ENCODE peak calls at places on chromosomes 1 and 21, in four cellular contexts. A is fibroblast of the aortic adventitia; B is CD8-positive, alpha-beta T cell; Y is GM23338. L is an unnamed sample.

GRCh38 chr1:48093696-48094518 is 96.7 kb upstream of the TRABD2B start:
- DNase-seq in A (peak), B (peak), Y (peak), L (peak)

GRCh38 chr1:2587071-2587859 is 688 bp downstream of the PRXL2B start:
- DNase-seq in A (peak), B (no peak), Y (peak), L (no peak)

GRCh38 chr1:115595279-115596079 is 46.3 kb upstream of the VANGL1 start:
- DNase-seq in A (peak), B (peak), Y (peak), L (peak)

GRCh38 chr1:55974714-55975441 is 604.5 kb downstream of the PLPP3 start:
- DNase-seq in A (peak), B (no peak), Y (no peak), L (no peak)

GRCh38 chr1:69737527-69738176 is 169.9 kb downstream of the LRRC7 start:
- DNase-seq in A (peak), B (no peak), Y (peak), L (no peak)

GRCh38 chr1:6343506-6344405 is 49.8 kb downstream of the ACOT7 start:
- DNase-seq in A (peak), B (peak), Y (peak), L (peak)

GRCh38 chr1:4944911-4945310 is 290.5 kb downstream of the AJAP1 start:
- DNase-seq in A (no peak), B (no peak), Y (no peak), L (no peak)

GRCh38 chr21:42056996-42057689 is 14.0 kb upstream of the UMODL1 start:
- DNase-seq in A (peak), B (no peak), Y (peak), L (peak)

GRCh38 chr1:217554849-217555248 is 76.0 kb downstream of the GPATCH2 start:
- DNase-seq in A (no peak), B (no peak), Y (no peak), L (no peak)

GRCh38 chr1:10753279-10753678 is 43.2 kb downstream of the CASZ1 start:
- DNase-seq in A (no peak), B (no peak), Y (peak), L (no peak)

GRCh38 chr1:61078611-61079010 is 3.8 kb upstream of the NFIA start:
- DNase-seq in A (peak), B (no peak), Y (peak), L (no peak)

GRCh38 chr1:39508857-39509305 is 17.4 kb downstream of the BMP8A start:
- DNase-seq in A (peak), B (no peak), Y (no peak), L (no peak)

GRCh38 chr21:26147535-26147934 is 23.0 kb downstream of the APP start:
- DNase-seq in A (no peak), B (no peak), Y (no peak), L (no peak)

GRCh38 chr1:178093958-178094751 is at the start of gene RASAL2:
- DNase-seq in A (peak), B (no peak), Y (peak), L (peak)

GRCh38 chr1:41622859-41623732 is 138.6 kb upstream of the EDN2 start:
- DNase-seq in A (no peak), B (no peak), Y (no peak), L (no peak)

GRCh38 chr1:227049253-227049652 is 109.2 kb downstream of the COQ8A start:
- DNase-seq in A (no peak), B (no peak), Y (no peak), L (no peak)

GRCh38 chr1:185311589-185312225 is 5.3 kb downstream of the IVNS1ABP start:
- DNase-seq in A (no peak), B (no peak), Y (no peak), L (no peak)

GRCh38 chr1:95116666-95117206 is 419 bp upstream of the TLCD4 start:
- DNase-seq in A (peak), B (peak), Y (peak), L (peak)

GRCh38 chr1:32195972-32196823 is 4.2 kb upstream of the CCDC28B start:
- DNase-seq in A (peak), B (no peak), Y (no peak), L (no peak)

GRCh38 chr1:148264374-148265276 is 112.5 kb upstream of the NBPF11 start:
- DNase-seq in A (peak), B (no peak), Y (peak), L (no peak)

GRCh38 chr1:193311226-193311948 is 125.0 kb upstream of the B3GALT2 start:
- DNase-seq in A (no peak), B (no peak), Y (no peak), L (no peak)

GRCh38 chr1:53365405-53366063 is 37.7 kb upstream of the LRP8 start:
- DNase-seq in A (no peak), B (no peak), Y (no peak), L (no peak)

GRCh38 chr1:10979483-10979920 is 33.0 kb upstream of the TARDBP start:
- DNase-seq in A (peak), B (no peak), Y (no peak), L (no peak)

DNA sequence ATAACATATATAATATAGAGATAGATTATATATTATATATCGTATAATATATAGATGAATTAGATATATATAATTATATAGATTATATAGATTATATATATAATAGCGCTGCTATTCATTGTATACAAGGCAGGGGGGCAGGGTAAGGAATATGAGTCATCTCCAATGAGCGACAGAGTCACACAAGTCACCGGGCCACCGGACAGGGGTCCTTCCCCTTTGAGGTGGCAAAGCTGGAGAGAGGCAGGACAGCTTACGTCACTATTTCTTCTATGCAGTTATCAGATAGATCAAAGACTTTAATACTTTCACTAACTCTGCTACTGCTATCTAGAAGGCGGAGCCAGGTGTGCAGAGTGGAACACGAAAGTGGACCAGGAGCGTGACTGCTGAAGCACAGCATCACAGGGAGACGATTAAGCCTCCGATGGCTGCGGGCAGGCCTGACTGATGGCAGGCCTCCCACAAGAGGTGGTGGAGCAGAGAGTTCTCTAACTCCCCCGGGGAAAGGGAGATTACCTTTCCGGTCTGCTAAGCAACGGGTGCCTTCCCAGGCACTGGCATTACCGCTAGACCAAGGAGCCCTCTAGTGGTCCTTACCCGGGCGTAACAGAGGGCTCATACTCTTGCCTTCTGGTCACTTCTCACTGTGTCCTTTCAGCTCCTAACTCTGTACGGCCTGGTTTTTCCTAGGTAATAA is 2154.7 kb downstream of the MRPL39 start:
- DNase-seq in A (no peak), B (no peak), Y (peak), L (peak)
- TF ChIP-seq CTCF in A (no peak), B (no peak), Y (peak), L (peak)

GRCh38 chr21:43939443-43940328 is 72.4 kb upstream of the TRAPPC10 start:
- DNase-seq in A (no peak), B (no peak), Y (no peak), L (no peak)
- TF ChIP-seq CTCF in A (no peak), B (peak), Y (no peak), L (no peak)

GRCh38 chr1:26723013-26723991 is 27.5 kb downstream of the ARID1A start:
- DNase-seq in A (peak), B (peak), Y (peak), L (no peak)
- TF ChIP-seq CTCF in A (no peak), B (no peak), Y (no peak), L (no peak)

GRCh38 chr1:155084722-155085503 is 6.3 kb downstream of the EFNA3 start:
- DNase-seq in A (peak), B (peak), Y (peak), L (peak)
- TF ChIP-seq CTCF in A (peak), B (peak), Y (peak), L (peak)

DNA sequence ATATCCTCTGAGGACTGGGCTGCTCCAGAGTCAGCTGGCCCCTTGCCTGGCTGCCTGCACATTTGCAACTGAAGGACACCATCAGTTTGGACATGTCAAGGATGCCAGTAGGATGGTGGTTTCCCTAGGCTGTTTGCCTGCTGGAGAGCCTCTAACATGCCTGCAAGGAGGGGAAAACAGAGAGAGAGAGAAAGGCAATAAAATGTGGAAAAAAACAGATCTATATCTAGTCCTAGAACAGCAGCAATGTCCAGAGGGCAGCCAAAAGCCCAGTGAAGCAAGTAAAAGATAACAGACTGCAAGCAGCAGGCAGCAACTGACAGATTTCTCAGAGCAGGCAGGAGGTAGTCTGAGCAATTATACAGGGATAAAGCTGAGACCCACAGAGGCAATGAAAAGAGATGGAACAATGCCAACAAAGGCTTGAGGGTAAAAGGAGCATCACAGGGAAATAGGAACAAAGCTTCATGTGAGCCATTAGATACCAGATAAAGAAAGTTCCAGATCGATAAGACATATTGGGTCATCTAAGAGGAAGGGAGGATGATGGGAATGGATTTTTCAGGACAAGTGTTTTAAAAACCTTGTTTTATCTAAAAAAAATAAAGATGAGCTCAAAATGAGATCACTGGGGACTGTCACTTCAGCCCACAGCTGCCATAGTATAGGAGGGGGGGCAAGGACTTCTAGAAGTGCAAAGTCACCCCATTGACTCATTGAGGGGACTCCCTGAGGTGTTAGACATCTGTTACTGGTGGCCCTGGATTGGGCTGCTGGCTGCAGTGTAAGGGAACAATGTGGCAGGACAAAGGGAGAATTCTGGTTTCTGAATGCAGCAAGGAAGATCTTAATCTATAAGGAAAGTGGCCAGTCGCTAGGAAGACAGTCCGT is 38.6 kb upstream of the GADD45A start:
- DNase-seq in A (peak), B (no peak), Y (no peak), L (no peak)
- TF ChIP-seq CTCF in A (no peak), B (no peak), Y (no peak), L (no peak)

GRCh38 chr1:96763514-96763913 is 41.9 kb downstream of the PTBP2 start:
- DNase-seq in A (no peak), B (no peak), Y (no peak), L (no peak)
- TF ChIP-seq CTCF in A (no peak), B (no peak), Y (no peak), L (no peak)